ENCODE peak calls at places on chromosomes 4 and X, in seven cellular contexts. G, O, D, Q, E, K and Y are unnamed samples.

GRCh38 chrX:149487292-149487691 is 17.8 kb downstream of the IDS start:
- DNase-seq in D (peak; percentile 4), G (no peak), K (no peak), Q (no peak), E (no peak), O (no peak), Y (no peak)

GRCh38 chr4:121462660-121463261 is 81.9 kb upstream of the QRFPR start:
- DNase-seq in K (no peak), O (peak; percentile 20), D (peak; percentile 71), G (no peak), Q (peak; percentile 54), E (peak; percentile 88), Y (peak; percentile 82)

GRCh38 chr4:30642520-30642919 is 77.6 kb upstream of the PCDH7 start:
- DNase-seq in K (no peak), E (no peak), O (no peak), G (no peak), D (no peak), Q (no peak), Y (no peak)

GRCh38 chrX:103864886-103865534 is 33.0 kb upstream of the RAB9B start:
- DNase-seq in E (peak; percentile 13), Q (no peak), O (no peak), G (no peak), K (no peak), D (no peak), Y (no peak)

GRCh38 chrX:103878466-103879151 is 46.6 kb upstream of the RAB9B start:
- DNase-seq in D (no peak), K (no peak), O (no peak), E (peak; percentile 75), G (no peak), Q (no peak), Y (peak; percentile 30)

GRCh38 chr4:147480891-147481576 is at the start of gene EDNRA:
- DNase-seq in Q (no peak), O (no peak), G (peak; percentile 9), K (peak; percentile 66), E (peak; percentile 79), D (no peak), Y (peak; percentile 54)

GRCh38 chr4:95415346-95415771 is 133.4 kb downstream of the UNC5C start:
- DNase-seq in G (no peak), D (no peak), Q (no peak), K (no peak), E (no peak), O (no peak), Y (no peak)

GRCh38 chrX:44675364-44676024 is 132.8 kb upstream of the FUNDC1 start:
- DNase-seq in E (peak; percentile 91), G (peak; percentile 20), K (no peak), Q (peak; percentile 41), D (no peak), O (no peak), Y (peak; percentile 19)

GRCh38 chr4:56655627-56656345 is 25.3 kb downstream of the HOPX start:
- DNase-seq in O (peak; percentile 10), E (peak; percentile 29), K (peak; percentile 62), G (peak; percentile 18), D (no peak), Q (peak; percentile 6), Y (peak; percentile 31)

GRCh38 chr4:163495900-163496299 is 1.4 kb downstream of the TMA16 start:
- DNase-seq in E (no peak), O (no peak), D (peak; percentile 77), G (no peak), Q (no peak), K (no peak), Y (no peak)

GRCh38 chr4:163494360-163495241 is at the start of gene TMA16:
- DNase-seq in D (peak; percentile 96), E (peak; percentile 97), K (peak; percentile 87), Q (peak; percentile 89), G (peak; percentile 79), O (peak; percentile 88), Y (peak; percentile 95)

GRCh38 chr4:163493643-163494359 is 689 bp upstream of the TMA16 start:
- DNase-seq in E (peak; percentile 4), O (peak; percentile 52), Q (no peak), D (peak; percentile 78), G (no peak), K (no peak), Y (no peak)

GRCh38 chr4:163489929-163490328 is 4.6 kb upstream of the TMA16 start:
- DNase-seq in G (no peak), D (no peak), E (no peak), O (no peak), Q (no peak), K (no peak), Y (no peak)

DNA sequence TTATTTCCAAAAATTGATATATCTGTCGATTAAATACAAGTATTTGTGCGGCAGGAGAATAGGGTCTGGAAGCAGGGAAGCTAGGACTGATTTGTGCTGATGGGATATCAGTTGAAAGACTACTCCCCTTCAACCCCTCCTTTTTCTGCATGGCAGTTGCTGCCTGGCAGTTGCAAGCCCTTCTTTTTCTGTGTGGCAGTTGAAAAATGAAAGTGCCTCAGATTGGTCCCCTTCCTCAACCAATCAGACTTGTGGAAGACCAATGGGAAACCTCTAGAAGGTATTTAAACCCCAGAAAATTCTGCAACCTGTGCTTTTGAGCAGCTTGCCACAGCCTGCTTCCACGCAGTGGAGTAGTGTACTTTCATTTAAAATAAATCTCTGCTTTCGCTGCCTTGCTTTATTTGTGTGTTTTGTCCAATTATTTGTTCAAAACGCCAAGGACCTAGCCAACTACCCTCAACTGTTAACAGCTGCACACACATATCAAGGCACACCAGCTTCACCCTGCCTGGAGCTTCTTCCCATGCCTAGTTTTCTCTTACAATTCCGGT is 1.5 kb upstream of the TMA16 start:
- DNase-seq in D (peak; percentile 27), Q (no peak), K (no peak), E (peak; percentile 4), O (no peak), G (no peak), Y (no peak)
- H3K27ac ChIP-seq in D (peak overlapping the region; percentile 87), Q (no peak overlapping the region), K (no peak overlapping the region), E (no peak overlapping the region), O (no peak overlapping the region), G (peak overlapping the region; percentile 41), Y (no peak overlapping the region)

DNA sequence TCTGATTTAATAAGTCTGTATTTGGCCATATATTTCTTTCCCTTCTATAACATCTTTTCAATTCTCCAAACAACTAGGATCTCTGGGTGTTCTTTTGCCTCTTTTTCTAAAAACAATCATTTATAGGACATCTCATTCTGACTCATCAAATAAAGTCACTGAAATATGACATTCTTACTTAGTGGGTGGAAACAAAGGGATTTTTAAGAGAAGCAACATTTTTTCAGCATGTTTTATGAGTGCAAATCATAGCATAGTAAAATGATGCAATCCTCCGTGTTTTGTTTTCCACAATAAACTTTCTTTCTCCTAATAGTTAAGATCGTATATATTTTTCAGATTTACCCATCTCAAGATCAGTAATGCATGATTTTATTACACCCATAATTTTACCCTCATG is 179.8 kb downstream of the SPCS3 start:
- DNase-seq in K (no peak), G (no peak), E (peak; percentile 79), Q (no peak), O (no peak), D (no peak), Y (no peak)
- H3K27ac ChIP-seq in K (no peak overlapping the region), G (no peak overlapping the region), E (peak overlapping the region; percentile 6), Q (no peak overlapping the region), O (no peak overlapping the region), D (no peak overlapping the region), Y (no peak overlapping the region)

GRCh38 chr4:143247866-143248265 is 63.1 kb downstream of the USP38 start:
- DNase-seq in K (no peak), D (no peak), Q (no peak), E (no peak), G (no peak), O (no peak), Y (no peak)

GRCh38 chr4:143250617-143251016 is 65.9 kb downstream of the USP38 start:
- DNase-seq in K (no peak), Q (no peak), D (no peak), O (no peak), E (no peak), G (no peak), Y (no peak)

GRCh38 chr4:143251348-143251747 is 66.6 kb downstream of the USP38 start:
- DNase-seq in Q (no peak), K (no peak), O (peak; percentile 19), E (no peak), G (no peak), D (no peak), Y (no peak)

GRCh38 chr4:143248827-143249226 is 64.1 kb downstream of the USP38 start:
- DNase-seq in E (no peak), Q (no peak), D (no peak), K (no peak), G (no peak), O (no peak), Y (no peak)

GRCh38 chr4:143246977-143247376 is 62.3 kb downstream of the USP38 start:
- DNase-seq in G (no peak), Q (no peak), D (no peak), O (no peak), K (no peak), E (no peak), Y (no peak)
- H3K27ac ChIP-seq in G (no peak overlapping the region), Q (no peak overlapping the region), D (no peak overlapping the region), O (no peak overlapping the region), K (no peak overlapping the region), E (no peak overlapping the region), Y (no peak overlapping the region)

DNA sequence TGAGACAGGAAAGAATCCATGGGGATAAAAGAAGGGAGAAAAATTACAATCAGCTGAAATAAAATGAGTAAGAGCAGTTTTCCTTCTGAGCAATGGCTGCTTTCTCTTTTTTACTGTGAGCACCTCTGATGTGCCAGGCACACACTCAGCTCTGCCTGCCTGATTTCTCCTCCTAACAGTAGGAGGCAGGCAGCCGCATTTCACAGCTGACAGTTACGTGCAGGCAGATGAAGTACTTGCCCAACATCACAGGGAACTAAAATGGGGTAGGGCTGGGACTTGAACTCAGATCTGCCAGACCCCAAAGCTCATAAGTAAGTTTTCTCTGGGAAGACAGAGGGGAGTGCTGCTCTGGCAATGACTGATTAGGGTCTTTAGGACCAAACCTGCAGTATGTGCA is 54.6 kb downstream of the C4orf50 start:
- DNase-seq in Q (no peak), O (no peak), K (no peak), G (no peak), E (no peak), D (no peak), Y (no peak)
- H3K27ac ChIP-seq in Q (no peak overlapping the region), O (no peak overlapping the region), K (no peak overlapping the region), G (no peak overlapping the region), E (no peak overlapping the region), D (no peak overlapping the region), Y (no peak overlapping the region)